ENCODE peak calls at places on chromosome 14, in six cellular contexts. S, Z, K, J, P and H are unnamed samples.

GRCh38 chr14:99230271-99231141 is 41.5 kb downstream of the BCL11B start:
- DNase-seq in S (no peak), Z (no peak), K (no peak), J (peak), P (peak), H (no peak)

GRCh38 chr14:79044894-79045624 is 874.9 kb downstream of the NRXN3 start:
- DNase-seq in S (peak), Z (no peak), K (no peak), J (peak), P (no peak), H (no peak)

GRCh38 chr14:63478024-63478423 is 65.2 kb downstream of the PPP2R5E start:
- DNase-seq in S (no peak), Z (no peak), K (peak), J (no peak), P (no peak), H (no peak)

GRCh38 chr14:60061371-60061770 is 30.4 kb upstream of the PCNX4 start:
- DNase-seq in S (no peak), Z (peak), K (no peak), J (no peak), P (no peak), H (no peak)

GRCh38 chr14:32564591-32564990 is 235.5 kb downstream of the AKAP6 start:
- DNase-seq in S (no peak), Z (no peak), K (no peak), J (no peak), P (no peak), H (no peak)

GRCh38 chr14:29681308-29681707 is 246.3 kb downstream of the PRKD1 start:
- DNase-seq in S (no peak), Z (no peak), K (no peak), J (no peak), P (no peak), H (no peak)

GRCh38 chr14:54785111-54785777 is 117.4 kb downstream of the GCH1 start:
- DNase-seq in S (no peak), Z (no peak), K (no peak), J (no peak), P (no peak), H (no peak)

GRCh38 chr14:95504135-95505029 is 12.1 kb downstream of the SYNE3 start:
- DNase-seq in S (no peak), Z (no peak), K (no peak), J (no peak), P (no peak), H (no peak)

GRCh38 chr14:71117839-71118743 is 210.8 kb downstream of the PCNX1 start:
- DNase-seq in S (peak), Z (no peak), K (no peak), J (peak), P (no peak), H (no peak)

GRCh38 chr14:35532783-35533356 is 1.1 kb upstream of the INSM2 start:
- DNase-seq in S (no peak), Z (no peak), K (no peak), J (no peak), P (no peak), H (no peak)

GRCh38 chr14:105178069-105178867 is 2.8 kb downstream of the NUDT14 start:
- DNase-seq in S (no peak), Z (no peak), K (no peak), J (no peak), P (no peak), H (no peak)

GRCh38 chr14:49992448-49992847 is 99.6 kb downstream of the ARF6 start:
- DNase-seq in S (no peak), Z (no peak), K (no peak), J (no peak), P (no peak), H (no peak)

GRCh38 chr14:49497725-49498348 is 88.3 kb downstream of the RPS29 start:
- DNase-seq in S (no peak), Z (peak), K (no peak), J (peak), P (no peak), H (peak)

GRCh38 chr14:64184103-64184729 is 110.0 kb downstream of the ESR2 start:
- DNase-seq in S (no peak), Z (no peak), K (no peak), J (no peak), P (no peak), H (no peak)

GRCh38 chr14:60648934-60649814 is at the start of gene SIX1:
- DNase-seq in S (peak), Z (peak), K (no peak), J (peak), P (no peak), H (no peak)

GRCh38 chr14:79084861-79085260 is 914.7 kb downstream of the NRXN3 start:
- DNase-seq in S (no peak), Z (no peak), K (no peak), J (no peak), P (no peak), H (no peak)